ENCODE peak calls at places on chromosomes 1 and 21, in eight cellular contexts. R is HS-5; G is mammary epithelial cell; K is myocyte; J is NCI-H2029 treated with DMSO at 0.1 percent for 48 hours; Z is non-pigmented ciliary epithelial cell; V is AG08396; U is activated effector memory CD4-positive, alpha-beta T cell treated with anti-CD3 and anti-CD28 coated beads, Interleukin-2, amount 50 U/mL, for 16 hours. L is an unnamed sample.

GRCh38 chr1:234956821-234957329 is 171.8 kb downstream of the TOMM20 start:
- DNase-seq in U (no peak), G (no peak), J (no peak), V (no peak), K (peak; percentile 92), R (no peak), Z (no peak), L (no peak)

GRCh38 chr1:197672347-197672746 is 102.9 kb downstream of the DENND1B start:
- DNase-seq in Z (no peak), G (no peak), V (no peak), J (no peak), U (no peak), R (no peak), K (no peak), L (no peak)

GRCh38 chr1:169460193-169460833 is 25.4 kb downstream of the SLC19A2 start:
- DNase-seq in R (no peak), K (peak; percentile 12), Z (peak; percentile 20), G (no peak), J (no peak), V (peak; percentile 6), U (no peak), L (no peak)

GRCh38 chr1:182197555-182197954 is 136.0 kb upstream of the ZNF648 start:
- DNase-seq in K (no peak), U (no peak), Z (no peak), G (no peak), R (no peak), J (no peak), V (no peak), L (no peak)

GRCh38 chr1:46065405-46065804 is 67.0 kb downstream of the PIK3R3 start:
- DNase-seq in Z (no peak), U (no peak), G (peak; percentile 47), J (no peak), K (no peak), R (no peak), V (no peak), L (no peak)

GRCh38 chr21:43364851-43365424 is 62.0 kb downstream of the SIK1 start:
- DNase-seq in V (no peak), J (peak; percentile 68), R (no peak), U (no peak), Z (no peak), G (no peak), K (no peak), L (no peak)

GRCh38 chr21:38985423-38986378 is 180.0 kb downstream of the ETS2 start:
- DNase-seq in K (peak; percentile 90), J (peak; percentile 93), V (peak; percentile 91), U (peak; percentile 75), G (peak; percentile 93), R (peak; percentile 66), Z (no peak), L (peak; percentile 4)

GRCh38 chr1:1196431-1197187 is 9.8 kb downstream of the TNFRSF18 start:
- DNase-seq in R (no peak), V (no peak), G (no peak), K (no peak), Z (no peak), J (no peak), U (peak; percentile 63), L (no peak)

GRCh38 chr21:44969965-44970755 is 30.3 kb downstream of the SLX9 start:
- DNase-seq in V (no peak), J (no peak), R (no peak), G (no peak), U (no peak), Z (peak; percentile 15), K (no peak), L (no peak)

GRCh38 chr1:184567016-184567415 is 180.2 kb downstream of the C1orf21 start:
- DNase-seq in U (no peak), R (no peak), Z (no peak), J (no peak), G (peak; percentile 17), K (no peak), V (no peak), L (no peak)

GRCh38 chr1:216682694-216683243 is 40.5 kb downstream of the ESRRG start:
- DNase-seq in Z (no peak), U (no peak), R (no peak), V (no peak), G (no peak), J (no peak), K (no peak), L (no peak)

GRCh38 chr1:194056169-194056568 is 869.8 kb upstream of the B3GALT2 start:
- DNase-seq in K (peak; percentile 56), J (no peak), G (no peak), Z (no peak), V (no peak), U (no peak), R (no peak), L (no peak)

GRCh38 chr1:37629726-37630425 is 4.8 kb downstream of the RSPO1 start:
- DNase-seq in G (no peak), J (no peak), U (no peak), R (no peak), K (no peak), Z (no peak), V (no peak), L (no peak)